ENCODE peak calls at places on chromosomes 6 and 20, in ten cellular contexts. F is Karpas-422; K is naive thymus-derived CD4-positive, alpha-beta T cell; Y is effector memory CD4-positive, alpha-beta T cell; D is A549; H is lung; E is testis; Q is neuronal stem cell; N is thoracic aorta; P is PC-3. O is an unnamed sample. For H3K4me1, the result is how much of the 10 kb centered on the place peaks cover.

GRCh38 chr20:31966991-31967655 is 828 bp upstream of the XKR7 start:
- DNase-seq in E (no peak), P (no peak), K (no peak), Y (no peak), D (no peak), F (no peak), H (no peak), N (no peak), Q (no peak), O (no peak)

GRCh38 chr20:47282864-47283263 is 73.6 kb downstream of the ZMYND8 start:
- DNase-seq in E (no peak), P (no peak), F (no peak), K (no peak), Q (no peak), D (no peak), H (no peak), Y (no peak), N (no peak), O (no peak)

GRCh38 chr20:19889011-19889953 is 127.9 kb upstream of the NAA20 start:
- DNase-seq in E (peak), Y (no peak), Q (no peak), D (no peak), K (no peak), F (no peak), P (peak), H (no peak), N (no peak), O (peak)

GRCh38 chr6:75526502-75527127 is 33.0 kb upstream of the FILIP1 start:
- DNase-seq in D (peak), Y (peak), Q (peak), P (peak), K (peak), H (peak), F (peak), N (peak), E (peak), O (peak)

GRCh38 chr20:21118138-21118537 is 7.7 kb upstream of the KIZ start:
- DNase-seq in Q (no peak), P (peak), F (no peak), K (no peak), Y (no peak), E (no peak), H (no peak), D (no peak), N (no peak), O (no peak)

GRCh38 chr20:14193443-14193842 is 144.0 kb downstream of the FLRT3 start:
- DNase-seq in D (no peak), Q (no peak), Y (no peak), K (no peak), E (no peak), N (no peak), F (no peak), H (no peak), P (no peak), O (no peak)

GRCh38 chr6:157946865-157947532 is 34.7 kb upstream of the SYNJ2 start:
- DNase-seq in K (peak), P (peak), D (no peak), Q (no peak), Y (no peak), H (no peak), N (no peak), E (peak), F (peak), O (no peak)

GRCh38 chr6:150528648-150529285 is 70.9 kb upstream of the PLEKHG1 start:
- DNase-seq in E (peak), N (no peak), H (no peak), P (no peak), Q (peak), F (peak), K (no peak), D (no peak), Y (no peak), O (peak)

GRCh38 chr6:12585497-12585958 is 131.0 kb upstream of the PHACTR1 start:
- DNase-seq in Y (no peak), N (no peak), K (no peak), Q (no peak), F (no peak), D (no peak), E (no peak), H (no peak), P (no peak), O (no peak)

GRCh38 chr6:131379951-131380350 is 193.1 kb upstream of the ARG1 start:
- DNase-seq in E (no peak), K (no peak), Q (no peak), H (no peak), F (no peak), P (peak), D (no peak), N (no peak), Y (no peak), O (no peak)

GRCh38 chr6:19538086-19538485 is 299.1 kb upstream of the ID4 start:
- DNase-seq in E (no peak), Q (no peak), F (no peak), H (peak), D (no peak), P (peak), K (no peak), N (no peak), Y (no peak), O (no peak)

GRCh38 chr6:33632603-33633039 is 11.5 kb downstream of the ITPR3 start:
- DNase-seq in Q (no peak), Y (peak), D (peak), P (peak), K (peak), E (peak), H (peak), F (peak), N (no peak), O (peak)

GRCh38 chr6:127185410-127185809 is 66.9 kb downstream of the RSPO3 start:
- DNase-seq in P (no peak), N (no peak), K (no peak), Q (no peak), E (no peak), F (no peak), Y (no peak), H (no peak), D (no peak), O (no peak)

GRCh38 chr20:38635721-38636285 is 34.2 kb downstream of the ARHGAP40 start:
- DNase-seq in N (no peak), F (peak), D (no peak), Y (no peak), Q (no peak), H (no peak), E (no peak), K (no peak), P (peak), O (peak)

GRCh38 chr6:25995507-25995906 is 32.9 kb downstream of the TRIM38 start:
- DNase-seq in K (no peak), N (no peak), H (no peak), F (peak), D (no peak), P (no peak), E (no peak), Y (no peak), Q (no peak), O (no peak)

GRCh38 chr6:20703049-20703448 is 168.8 kb downstream of the CDKAL1 start:
- DNase-seq in E (no peak), N (no peak), Y (no peak), Q (no peak), F (no peak), P (no peak), K (no peak), D (no peak), H (no peak), O (no peak)

DNA sequence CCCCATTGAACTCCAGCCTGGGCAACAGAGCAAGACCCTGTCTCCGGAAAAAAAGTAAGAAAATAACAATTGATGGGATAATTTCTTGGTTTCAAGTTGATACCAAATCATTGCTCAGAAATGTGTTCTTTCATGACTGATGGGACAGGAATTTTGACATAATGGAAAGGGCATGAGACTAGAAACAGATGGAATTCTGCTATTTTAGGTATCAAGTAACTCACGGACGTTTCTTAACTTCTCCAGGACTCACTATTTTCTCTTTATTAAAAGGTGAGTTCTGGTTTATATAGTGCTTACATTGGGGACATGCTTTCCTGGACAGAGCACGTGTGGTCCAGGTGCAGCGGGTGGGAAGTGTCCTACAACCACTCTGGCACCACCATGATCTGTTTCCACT is 6.0 kb upstream of the DSP start:
- DNase-seq in Q (no peak), Y (no peak), E (no peak), P (peak), D (no peak), K (no peak), H (no peak), N (no peak), F (no peak), O (no peak)
- H3K4me3 ChIP-seq in Q (no peak), Y (no peak), E (no peak), P (no peak), D (no peak), K (no peak), H (no peak), N (no peak), F (no peak), O (no peak)

DNA sequence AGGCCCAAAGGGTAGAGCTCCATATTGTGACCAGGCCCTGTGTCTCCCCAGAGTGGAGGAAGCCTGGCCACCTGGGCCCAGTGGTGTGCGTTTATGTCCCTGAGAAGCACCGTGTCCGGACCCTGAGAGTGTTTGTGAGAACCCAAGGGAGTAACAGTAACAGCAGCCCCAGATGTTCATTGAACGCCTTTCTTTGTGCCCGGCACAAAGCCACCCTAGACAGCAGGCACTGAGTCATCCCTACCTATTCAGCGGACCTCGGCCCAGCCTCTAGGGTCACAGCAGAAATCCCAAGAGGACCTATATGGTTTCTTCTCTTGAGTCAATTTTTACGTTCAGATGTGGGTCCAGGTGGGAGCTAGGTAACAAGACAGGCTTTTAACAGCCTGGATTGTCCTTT is 24.5 kb downstream of the BCAS4 start:
- DNase-seq in K (no peak), P (no peak), E (no peak), Q (no peak), H (no peak), N (no peak), F (peak), D (no peak), Y (no peak), O (no peak)
- H3K4me1 ChIP-seq in K (under half), P (under half), E (under half), Q (under half), H (under half), N (half or more), F (half or more), D (under half), Y (under half), O (under half)

GRCh38 chr20:36237477-36237876 is 1.2 kb downstream of the AAR2 start:
- DNase-seq in F (no peak), N (no peak), E (no peak), P (no peak), Y (no peak), H (no peak), D (no peak), K (no peak), Q (no peak), O (peak)
- H3K4me3 ChIP-seq in F (peak), N (peak), E (no peak), P (peak), Y (peak), H (no peak), D (peak), K (peak), Q (peak), O (peak)

GRCh38 chr6:136994782-136995181 is 50.0 kb downstream of the IL20RA start:
- DNase-seq in P (peak), Q (no peak), N (no peak), D (no peak), E (no peak), K (no peak), F (no peak), Y (no peak), H (no peak), O (no peak)
- H3K4me1 ChIP-seq in P (under half), Q (under half), N (under half), D (under half), E (under half), K (under half), F (under half), Y (under half), H (under half), O (under half)

GRCh38 chr6:41566961-41567360 is 20.8 kb downstream of the FOXP4 start:
- DNase-seq in H (no peak), N (no peak), F (no peak), Y (no peak), E (no peak), P (no peak), D (no peak), K (no peak), Q (no peak), O (no peak)

GRCh38 chr6:41571066-41571780 is 25.0 kb downstream of the FOXP4 start:
- DNase-seq in E (no peak), Y (no peak), N (no peak), F (no peak), Q (no peak), P (no peak), H (no peak), D (no peak), K (no peak), O (no peak)

GRCh38 chr6:41570270-41570615 is 24.1 kb downstream of the FOXP4 start:
- DNase-seq in H (no peak), Y (no peak), K (no peak), N (no peak), F (no peak), Q (peak), P (no peak), D (no peak), E (no peak), O (peak)

GRCh38 chr6:41568202-41568584 is 22.0 kb downstream of the FOXP4 start:
- DNase-seq in H (no peak), Y (no peak), N (no peak), F (no peak), P (no peak), Q (no peak), D (no peak), E (no peak), K (no peak), O (no peak)

DNA sequence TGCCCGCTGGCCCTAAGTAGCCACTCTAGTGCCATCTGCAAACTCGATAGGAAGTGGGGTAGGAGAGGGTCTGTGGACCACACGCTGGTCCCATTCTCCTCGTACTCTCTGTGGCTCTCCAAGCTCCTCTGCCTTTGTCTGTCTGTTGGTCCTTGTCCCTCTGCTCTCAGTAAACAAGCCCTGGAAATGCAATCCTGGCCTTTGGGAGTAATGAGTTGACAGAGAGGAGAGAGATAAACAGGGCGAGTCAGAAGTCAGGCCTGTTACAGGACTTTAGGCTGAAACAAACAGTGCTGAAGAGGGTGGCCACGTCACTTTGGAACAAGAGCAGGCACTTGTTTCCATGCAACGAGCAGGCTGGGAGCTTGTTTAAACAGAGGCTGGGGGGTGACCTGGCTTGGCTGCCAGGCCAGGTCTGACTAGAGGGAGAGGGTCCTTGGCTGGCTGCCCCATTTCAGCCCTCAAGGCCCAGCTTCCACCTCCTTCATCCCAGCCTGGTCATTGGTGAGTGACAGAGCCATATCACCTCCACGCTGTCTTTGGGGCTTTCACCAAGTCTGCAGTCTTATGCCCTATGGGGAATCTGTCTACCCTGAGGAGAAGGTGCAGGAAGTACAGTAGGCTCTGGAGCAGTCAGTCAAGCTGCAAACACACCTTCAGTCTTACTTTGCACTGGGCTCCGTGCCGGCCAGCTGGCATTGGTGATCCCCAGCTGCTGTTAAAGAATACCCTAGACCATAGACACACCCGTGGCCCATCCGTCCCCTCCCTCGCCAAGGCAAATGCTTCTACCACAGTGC is 22.6 kb downstream of the FOXP4 start:
- DNase-seq in E (peak), D (no peak), N (no peak), Y (no peak), P (no peak), K (no peak), Q (no peak), H (peak), F (no peak), O (no peak)
- H3K4me3 ChIP-seq in E (no peak), D (no peak), N (no peak), Y (no peak), P (no peak), K (no peak), Q (no peak), H (no peak), F (no peak), O (no peak)

DNA sequence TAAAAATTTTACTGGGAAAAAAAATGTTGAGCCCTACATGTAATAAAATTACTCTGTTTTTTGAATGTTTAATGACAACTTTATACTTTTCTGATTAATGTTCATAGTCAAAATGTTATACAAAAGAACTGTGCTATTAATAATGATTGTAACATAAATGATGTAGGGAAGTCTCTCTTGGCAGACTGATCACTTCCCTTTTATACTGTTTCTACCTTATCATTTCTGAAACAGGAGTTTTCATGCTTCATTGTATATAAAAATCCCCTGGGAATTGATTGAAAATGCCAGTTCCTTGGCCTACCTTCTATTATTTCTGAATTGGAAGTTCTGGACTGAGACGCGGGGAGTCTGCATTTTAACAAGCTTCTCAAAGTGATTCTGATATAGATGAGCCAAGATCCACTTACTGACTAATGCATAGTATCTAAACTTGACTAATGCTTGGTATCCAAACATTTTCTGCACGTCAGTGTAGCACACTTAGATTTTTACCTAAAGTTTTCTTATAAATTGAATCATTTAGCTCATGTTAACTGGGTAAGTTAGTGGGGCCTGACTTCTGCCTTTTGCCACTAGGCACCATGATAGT is 7.2 kb upstream of the HDAC2 start:
- DNase-seq in Y (no peak), D (no peak), E (no peak), P (no peak), N (no peak), K (no peak), F (peak), H (no peak), Q (no peak), O (no peak)
- H3K4me1 ChIP-seq in Y (under half), D (under half), E (under half), P (under half), N (under half), K (under half), F (half or more), H (under half), Q (under half), O (under half)

GRCh38 chr6:3743541-3743940 is 8.0 kb downstream of the PXDC1 start:
- DNase-seq in K (no peak), N (no peak), Q (no peak), Y (no peak), E (no peak), H (no peak), D (no peak), P (no peak), F (no peak), O (no peak)

GRCh38 chr6:3742076-3742425 is 9.5 kb downstream of the PXDC1 start:
- DNase-seq in P (peak), E (no peak), K (no peak), Y (no peak), H (no peak), Q (no peak), N (no peak), D (no peak), F (no peak), O (no peak)

GRCh38 chr6:3744211-3744900 is 7.2 kb downstream of the PXDC1 start:
- DNase-seq in E (no peak), Q (no peak), H (no peak), D (no peak), F (no peak), P (no peak), N (no peak), K (no peak), Y (no peak), O (no peak)

GRCh38 chr6:3741477-3741871 is 10.0 kb downstream of the PXDC1 start:
- DNase-seq in Q (no peak), H (no peak), N (no peak), D (no peak), K (no peak), F (no peak), E (no peak), P (no peak), Y (no peak), O (no peak)

GRCh38 chr6:3742426-3743344 is 8.8 kb downstream of the PXDC1 start:
- DNase-seq in D (peak), Q (peak), N (no peak), Y (peak), F (peak), K (peak), E (peak), P (peak), H (peak), O (peak)
- H3K4me3 ChIP-seq in D (no peak), Q (no peak), N (peak), Y (no peak), F (peak), K (no peak), E (no peak), P (peak), H (no peak), O (no peak)